ENCODE peak calls at places on chromosomes 5 and 9, in six cellular contexts. P is CD4-positive, alpha-beta memory T cell; X is IMR-90; R is effector memory CD4-positive, alpha-beta T cell; E is body of pancreas; Q is vagina. S is an unnamed sample.

GRCh38 chr9:21317956-21318923 is 13.1 kb upstream of the IFNA5 start:
- DNase-seq in P (peak; percentile 17), X (peak; percentile 50), R (no peak), E (peak; percentile 57), Q (no peak), S (no peak)

GRCh38 chr5:172881691-172882370 is 47.8 kb downstream of the ERGIC1 start:
- DNase-seq in P (no peak), X (peak; percentile 86), R (no peak), E (no peak), Q (no peak), S (peak; percentile 81)

GRCh38 chr5:139646111-139646510 is 2.0 kb upstream of the CXXC5 start:
- DNase-seq in P (no peak), X (no peak), R (no peak), E (peak; percentile 4), Q (no peak), S (peak; percentile 41)

GRCh38 chr9:29078063-29078660 is 1504.9 kb upstream of the C9orf72 start:
- DNase-seq in P (no peak), X (no peak), R (no peak), E (no peak), Q (no peak), S (no peak)

GRCh38 chr5:149802008-149802407 is 71.9 kb downstream of the PPARGC1B start:
- DNase-seq in P (no peak), X (no peak), R (no peak), E (no peak), Q (no peak), S (no peak)

GRCh38 chr5:96297867-96298266 is 135.2 kb downstream of the PCSK1 start:
- DNase-seq in P (no peak), X (peak; percentile 100), R (no peak), E (no peak), Q (no peak), S (no peak)

GRCh38 chr5:178152491-178153444 is 917 bp downstream of the NHP2 start:
- DNase-seq in P (no peak), X (peak; percentile 12), R (no peak), E (no peak), Q (no peak), S (no peak)

GRCh38 chr9:113993838-113994540 is 84.1 kb downstream of the AMBP start:
- DNase-seq in P (no peak), X (peak; percentile 67), R (no peak), E (peak; percentile 98), Q (no peak), S (peak; percentile 89)

GRCh38 chr5:149002053-149002452 is 60.8 kb downstream of the SH3TC2 start:
- DNase-seq in P (no peak), X (peak; percentile 100), R (no peak), E (peak; percentile 30), Q (no peak), S (no peak)

GRCh38 chr5:31900296-31900865 is 261.4 kb downstream of the PDZD2 start:
- DNase-seq in P (no peak), X (no peak), R (no peak), E (no peak), Q (no peak), S (no peak)

GRCh38 chr5:166625210-166625865 is 1666.1 kb upstream of the WWC1 start:
- DNase-seq in P (no peak), X (no peak), R (no peak), E (no peak), Q (no peak), S (no peak)

GRCh38 chr9:120257483-120257882 is 322.5 kb downstream of the CDK5RAP2 start:
- DNase-seq in P (no peak), X (no peak), R (no peak), E (no peak), Q (peak; percentile 67), S (no peak)

GRCh38 chr9:132481467-132481866 is 71.5 kb downstream of the CFAP77 start:
- DNase-seq in P (no peak), X (no peak), R (no peak), E (no peak), Q (no peak), S (no peak)

GRCh38 chr5:177537389-177538361 is 16.7 kb downstream of the FAM193B start:
- DNase-seq in P (no peak), X (peak; percentile 95), R (no peak), E (peak; percentile 47), Q (no peak), S (no peak)

GRCh38 chr5:142757564-142757963 is 12.6 kb upstream of the ARHGAP26 start:
- DNase-seq in P (no peak), X (no peak), R (no peak), E (no peak), Q (no peak), S (no peak)

GRCh38 chr9:128382261-128382660 is 11.1 kb downstream of the URM1 start:
- DNase-seq in P (no peak), X (no peak), R (no peak), E (no peak), Q (no peak), S (no peak)

GRCh38 chr5:178774446-178774845 is 44.0 kb upstream of the ZNF354A start:
- DNase-seq in P (no peak), X (no peak), R (no peak), E (no peak), Q (no peak), S (no peak)

GRCh38 chr9:128684325-128685021 is 4.5 kb upstream of the SET start:
- DNase-seq in P (peak; percentile 75), X (peak; percentile 76), R (peak; percentile 55), E (peak; percentile 92), Q (no peak), S (peak; percentile 94)

GRCh38 chr9:123686131-123686848 is 243.6 kb downstream of the DENND1A start:
- DNase-seq in P (no peak), X (peak; percentile 32), R (no peak), E (no peak), Q (no peak), S (no peak)

GRCh38 chr5:165029471-165029870 is 1524.1 kb downstream of the MAT2B start:
- DNase-seq in P (no peak), X (peak; percentile 0), R (no peak), E (peak; percentile 24), Q (no peak), S (no peak)

GRCh38 chr5:177364159-177364962 is 6.6 kb downstream of the RGS14 start:
- DNase-seq in P (no peak), X (no peak), R (no peak), E (no peak), Q (no peak), S (no peak)

GRCh38 chr9:7382365-7382764 is 417.2 kb downstream of the DMAC1 start:
- DNase-seq in P (no peak), X (no peak), R (no peak), E (no peak), Q (no peak), S (no peak)

GRCh38 chr9:136521541-136521940 is 24.3 kb downstream of the NOTCH1 start:
- DNase-seq in P (no peak), X (no peak), R (no peak), E (no peak), Q (no peak), S (peak; percentile 91)

GRCh38 chr9:34590376-34591090 is 1.0 kb upstream of the CNTFR start:
- DNase-seq in P (peak; percentile 4), X (no peak), R (no peak), E (peak; percentile 14), Q (no peak), S (no peak)

GRCh38 chr5:34914671-34915138 is 599 bp downstream of the RAD1 start:
- DNase-seq in P (no peak), X (peak; percentile 29), R (no peak), E (peak; percentile 31), Q (no peak), S (peak; percentile 67)

GRCh38 chr9:126149661-126150060 is 177.0 kb upstream of the MVB12B start:
- DNase-seq in P (no peak), X (no peak), R (no peak), E (no peak), Q (peak; percentile 55), S (peak; percentile 18)

GRCh38 chr5:132110195-132110594 is 36.6 kb downstream of the CSF2 start:
- DNase-seq in P (no peak), X (no peak), R (no peak), E (no peak), Q (no peak), S (no peak)

GRCh38 chr5:173283318-173284288 is 44.6 kb downstream of the STC2 start:
- DNase-seq in P (peak; percentile 52), X (peak; percentile 49), R (no peak), E (peak; percentile 90), Q (no peak), S (peak; percentile 89)

GRCh38 chr5:135705941-135706340 is 127.2 kb upstream of the CXCL14 start:
- DNase-seq in P (no peak), X (no peak), R (no peak), E (peak; percentile 67), Q (no peak), S (no peak)

GRCh38 chr5:31173621-31174020 is 19.9 kb upstream of the CDH6 start:
- DNase-seq in P (no peak), X (no peak), R (no peak), E (no peak), Q (no peak), S (no peak)

GRCh38 chr9:34653610-34654072 is 1.7 kb downstream of the IL11RA start:
- DNase-seq in P (no peak), X (peak; percentile 20), R (no peak), E (no peak), Q (no peak), S (no peak)

GRCh38 chr5:138594305-138595058 is 19.3 kb upstream of the HSPA9 start:
- DNase-seq in P (no peak), X (no peak), R (no peak), E (no peak), Q (no peak), S (no peak)

GRCh38 chr9:108001219-108001618 is 511.6 kb upstream of the KLF4 start:
- DNase-seq in P (no peak), X (no peak), R (no peak), E (no peak), Q (no peak), S (no peak)

DNA sequence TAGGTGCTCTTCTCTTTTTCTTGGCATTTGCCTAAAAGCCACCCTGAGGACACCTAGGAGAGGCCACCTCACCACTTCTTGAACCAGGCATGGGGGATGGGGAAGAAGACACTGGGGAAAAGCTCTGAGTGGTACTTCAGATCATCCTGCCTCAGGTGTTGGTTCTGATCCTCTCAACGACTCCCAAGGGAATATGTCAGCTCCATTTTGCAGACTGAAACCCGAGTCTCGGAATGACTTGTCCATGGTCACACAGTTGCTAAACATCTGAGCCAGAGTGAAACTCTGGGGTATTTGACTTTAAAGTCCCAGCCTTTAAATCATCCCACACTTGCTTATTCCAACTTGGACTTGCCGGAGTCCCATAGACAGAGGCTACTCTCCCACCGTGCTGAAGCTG is 120.6 kb upstream of the GABRP start:
- DNase-seq in P (no peak), X (no peak), R (no peak), E (no peak), Q (no peak), S (no peak)
- H3K9me3 ChIP-seq in P (no peaks in the 10 kb centered on the region), X (no peaks in the 10 kb centered on the region), R (no peaks in the 10 kb centered on the region), E (no peaks in the 10 kb centered on the region), Q (no peaks in the 10 kb centered on the region), S (no peaks in the 10 kb centered on the region)

GRCh38 chr5:167642779-167643517 is 648.5 kb upstream of the WWC1 start:
- DNase-seq in P (no peak), X (peak; percentile 92), R (no peak), E (no peak), Q (no peak), S (no peak)
- H3K27ac ChIP-seq in P (no peak overlapping the region), X (peak overlapping the region; percentile 26), R (no peak overlapping the region), E (no peak overlapping the region), Q (no peak overlapping the region), S (no peak overlapping the region)

GRCh38 chr9:37017546-37017945 is 16.5 kb downstream of the PAX5 start:
- DNase-seq in P (no peak), X (no peak), R (no peak), E (no peak), Q (no peak), S (no peak)
- H3K4me1 ChIP-seq in P (no peaks in the 10 kb centered on the region), X (no peaks in the 10 kb centered on the region), R (no peaks in the 10 kb centered on the region), E (no peaks in the 10 kb centered on the region), Q (no peaks in the 10 kb centered on the region), S (no peaks in the 10 kb centered on the region)

GRCh38 chr5:141388661-141389060 is 1.2 kb downstream of the PCDHGB4 start:
- DNase-seq in P (no peak), X (no peak), R (no peak), E (no peak), Q (no peak), S (no peak)
- H3K9me3 ChIP-seq in P (no peaks in the 10 kb centered on the region), X (peaks cover 50% of the 10 kb centered on the region), R (peaks cover 9% of the 10 kb centered on the region), E (no peaks in the 10 kb centered on the region), Q (peaks cover 69% of the 10 kb centered on the region), S (peaks cover 40% of the 10 kb centered on the region)